ENCODE peak calls at places on chromosomes 3 and 15, in five cellular contexts. D is IMR-90, U is H9, P is neuronal stem cell, T is H1. J is an unnamed sample.

GRCh38 chr3:5057217-5057616 is 64.9 kb upstream of the ARL8B start:
- DNase-seq in D (no peak), U (no peak), P (no peak), T (no peak), J (no peak)

GRCh38 chr3:134650431-134651346 is at the start of gene KY:
- DNase-seq in D (peak), U (peak), P (peak), T (peak), J (peak)

GRCh38 chr3:57069471-57070010 is 9.1 kb downstream of the SPATA12 start:
- DNase-seq in D (no peak), U (no peak), P (no peak), T (no peak), J (no peak)

GRCh38 chr3:8621141-8621540 is 23.5 kb downstream of the SSUH2 start:
- DNase-seq in D (no peak), U (no peak), P (no peak), T (no peak), J (no peak)

GRCh38 chr15:73632670-73633058 is 525 bp downstream of the NPTN start:
- DNase-seq in D (no peak), U (no peak), P (peak), T (no peak), J (no peak)

GRCh38 chr15:100879461-100880138 is at the start of gene ALDH1A3:
- DNase-seq in D (peak), U (peak), P (no peak), T (no peak), J (peak)

GRCh38 chr3:114856867-114857266 is 290.2 kb downstream of the ZBTB20 start:
- DNase-seq in D (no peak), U (no peak), P (no peak), T (no peak), J (no peak)

GRCh38 chr15:75840659-75841058 is 2.6 kb upstream of the UBE2Q2 start:
- DNase-seq in D (peak), U (no peak), P (no peak), T (no peak), J (peak)

GRCh38 chr3:186825294-186825821 is 17.2 kb upstream of the ADIPOQ start:
- DNase-seq in D (peak), U (peak), P (no peak), T (no peak), J (peak)

GRCh38 chr15:47184405-47185221 is 532.7 kb upstream of the SEMA6D start:
- DNase-seq in D (peak), U (peak), P (peak), T (no peak), J (peak)

GRCh38 chr3:57227930-57228733 is 603 bp downstream of the APPL1 start:
- DNase-seq in D (peak), U (peak), P (peak), T (no peak), J (peak)

GRCh38 chr3:196638922-196639516 is 475 bp upstream of the NRROS start:
- DNase-seq in D (no peak), U (no peak), P (no peak), T (no peak), J (no peak)

GRCh38 chr3:42526616-42527367 is 24.3 kb downstream of the VIPR1 start:
- DNase-seq in D (no peak), U (no peak), P (no peak), T (no peak), J (no peak)

GRCh38 chr15:67524235-67524634 is 3.3 kb downstream of the C15orf61 start:
- DNase-seq in D (no peak), U (no peak), P (no peak), T (no peak), J (no peak)

GRCh38 chr15:67523337-67523736 is 2.4 kb downstream of the C15orf61 start:
- DNase-seq in D (no peak), U (no peak), P (no peak), T (no peak), J (no peak)

GRCh38 chr15:67520276-67520975 is 505 bp upstream of the C15orf61 start:
- DNase-seq in D (peak), U (no peak), P (no peak), T (no peak), J (peak)

GRCh38 chr15:67521770-67522568 is 1.0 kb downstream of the C15orf61 start:
- DNase-seq in D (peak), U (no peak), P (no peak), T (no peak), J (peak)

GRCh38 chr15:67520976-67521769 is at the start of gene C15orf61:
- DNase-seq in D (peak), U (peak), P (peak), T (no peak), J (peak)
- H4K91ac ChIP-seq in D (peak), U (no peak), P (peak), T (peak), J (peak)

DNA sequence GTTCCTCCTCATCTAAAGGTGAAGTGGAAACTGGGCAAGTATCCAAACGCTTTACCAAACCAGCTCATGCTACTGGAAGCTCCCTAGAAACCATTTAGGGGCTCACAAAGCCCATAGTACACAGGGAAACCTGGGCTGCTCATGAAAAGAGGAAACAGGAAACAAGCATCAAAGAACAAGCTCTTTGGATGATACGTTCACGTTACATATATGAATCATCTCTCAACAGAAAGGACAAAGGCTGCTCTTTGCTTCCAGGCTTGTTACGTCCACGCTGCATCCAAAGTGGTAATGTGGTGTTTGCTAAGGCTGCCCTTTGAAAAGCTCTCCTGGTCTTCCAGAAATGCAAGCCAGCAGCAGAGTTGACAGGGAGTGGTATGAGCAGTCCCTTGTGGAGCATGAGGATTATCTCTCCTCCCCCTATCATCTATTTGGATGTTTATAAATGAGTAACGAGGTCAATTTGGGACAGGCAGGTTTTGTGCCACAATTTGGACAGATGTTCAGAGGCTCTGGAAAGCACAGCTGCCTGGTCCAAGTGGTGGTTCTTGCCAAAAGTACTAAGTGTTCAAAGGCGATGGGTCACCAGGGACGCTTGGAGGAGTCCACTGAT is 98.0 kb upstream of the RORA start:
- DNase-seq in D (no peak), U (no peak), P (no peak), T (no peak), J (no peak)
- H3K4me2 ChIP-seq in D (no peak), U (no peak), P (no peak), T (no peak), J (no peak)

GRCh38 chr3:112143689-112144088 is 10.6 kb upstream of the GCSAM start:
- DNase-seq in D (no peak), U (no peak), P (no peak), T (no peak), J (no peak)
- H3K18ac ChIP-seq in D (no peak), U (no peak), P (no peak), T (no peak), J (no peak)

GRCh38 chr3:14266361-14266760 is 87.7 kb downstream of the LSM3 start:
- DNase-seq in D (peak), U (no peak), P (no peak), T (no peak), J (peak)
- H4K91ac ChIP-seq in D (no peak), U (no peak), P (no peak), T (no peak), J (peak)

DNA sequence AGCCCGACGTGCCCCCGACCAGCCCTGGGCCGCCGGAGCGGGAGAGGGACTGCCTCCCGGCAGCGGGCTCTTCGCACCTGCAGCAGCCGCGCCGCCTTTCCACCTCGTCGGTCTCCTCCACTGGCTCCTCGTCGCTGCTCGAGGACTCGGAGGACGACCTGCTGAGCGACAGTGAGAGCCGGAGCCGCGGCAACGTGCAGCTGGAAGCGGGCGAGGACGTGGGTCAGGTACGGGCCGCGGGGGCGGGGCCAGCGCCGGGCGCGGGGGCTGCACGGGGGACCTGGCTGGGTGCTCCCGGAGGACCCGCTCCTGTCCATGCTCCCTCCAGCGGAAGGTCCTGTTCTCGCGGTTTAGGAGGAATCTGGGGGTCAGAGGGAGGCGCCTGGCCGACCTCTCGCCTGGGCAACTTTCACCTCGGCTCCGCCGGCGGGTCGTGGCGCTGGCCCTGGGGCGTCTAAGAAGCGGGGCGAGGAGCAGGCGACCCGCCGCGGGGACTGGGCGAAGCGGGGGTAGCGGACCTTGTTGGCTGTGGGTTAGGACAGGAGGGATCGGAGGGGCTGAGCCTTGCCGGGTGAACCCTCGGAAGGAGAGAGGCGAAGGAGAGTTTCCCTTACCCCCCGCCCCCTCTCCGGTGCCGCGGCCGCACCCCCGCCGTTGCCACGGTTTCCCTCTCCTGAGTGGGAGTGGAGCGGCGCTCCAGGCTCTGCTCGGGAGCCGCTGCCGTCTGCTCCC is 682 bp downstream of the ITPKA start:
- DNase-seq in D (no peak), U (peak), P (peak), T (no peak), J (no peak)
- H3K4me2 ChIP-seq in D (peak), U (peak), P (peak), T (peak), J (peak)

GRCh38 chr3:65854606-65855304 is 184.0 kb downstream of the MAGI1 start:
- DNase-seq in D (peak), U (no peak), P (no peak), T (no peak), J (peak)

GRCh38 chr3:65857327-65857726 is 181.4 kb downstream of the MAGI1 start:
- DNase-seq in D (no peak), U (no peak), P (no peak), T (no peak), J (no peak)

GRCh38 chr3:65858749-65859148 is 180.0 kb downstream of the MAGI1 start:
- DNase-seq in D (no peak), U (no peak), P (no peak), T (no peak), J (no peak)

GRCh38 chr3:65855370-65856100 is 183.2 kb downstream of the MAGI1 start:
- DNase-seq in D (peak), U (no peak), P (no peak), T (no peak), J (peak)

GRCh38 chr3:65856907-65857306 is 181.8 kb downstream of the MAGI1 start:
- DNase-seq in D (no peak), U (no peak), P (no peak), T (no peak), J (no peak)
- H3K18ac ChIP-seq in D (no peak), U (no peak), P (no peak), T (no peak), J (no peak)

GRCh38 chr3:25589104-25589782 is 75.5 kb downstream of the TOP2B start:
- DNase-seq in D (no peak), U (no peak), P (no peak), T (no peak), J (peak)

GRCh38 chr3:25588441-25589103 is 76.1 kb downstream of the TOP2B start:
- DNase-seq in D (peak), U (no peak), P (no peak), T (no peak), J (no peak)

GRCh38 chr3:25594007-25594502 is 70.7 kb downstream of the TOP2B start:
- DNase-seq in D (peak), U (no peak), P (peak), T (no peak), J (peak)

GRCh38 chr3:25589783-25590258 is 74.9 kb downstream of the TOP2B start:
- DNase-seq in D (no peak), U (no peak), P (no peak), T (no peak), J (peak)

DNA sequence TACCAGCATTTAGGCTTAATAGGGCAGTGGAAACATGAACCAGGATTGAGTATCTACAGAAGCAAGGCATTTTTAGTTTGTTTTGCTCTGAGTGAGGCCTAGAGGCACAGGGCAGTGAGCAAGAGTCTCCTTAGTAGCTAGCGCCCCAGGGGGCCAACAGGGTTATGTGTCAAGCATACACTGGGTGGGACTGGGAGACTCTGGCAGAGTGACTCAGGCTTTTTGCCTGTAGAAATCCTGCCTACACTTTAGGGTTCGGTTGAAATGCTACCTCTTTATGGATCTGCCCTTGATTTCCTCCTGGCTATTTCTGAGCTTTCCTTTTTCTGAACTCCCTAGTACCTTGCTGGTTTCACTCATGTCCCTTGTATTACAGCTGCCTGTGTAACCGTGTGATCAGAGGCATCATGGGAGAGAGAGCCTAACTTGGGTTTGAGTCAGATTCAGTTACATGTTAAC is 72.2 kb downstream of the TOP2B start:
- DNase-seq in D (peak), U (no peak), P (no peak), T (no peak), J (peak)
- H4K91ac ChIP-seq in D (peak), U (no peak), P (no peak), T (no peak), J (no peak)

GRCh38 chr15:63339006-63339766 is 42.5 kb downstream of the CA12 start:
- DNase-seq in D (peak), U (no peak), P (no peak), T (no peak), J (no peak)
- H3K4me2 ChIP-seq in D (no peak), U (peak), P (no peak), T (peak), J (no peak)